ENCODE peak calls at places on chromosomes 13 and 19, in seven cellular contexts. One of them, this sample, is unnamed.

GRCh38 chr13:86591862-86592261 is 792.6 kb upstream of the SLITRK6 start:
- DNase-seq in Right ventricle myocardium superior: no peak
- DNase-seq in dorsolateral prefrontal cortex: no peak
- DNase-seq in cardiac muscle cell: peak
- DNase-seq in left cardiac atrium: no peak
- DNase-seq in stimulated activated CD4-positive, alpha-beta T cell treated with anti-CD3 and anti-CD28 coated beads, Interleukin-2, amount 100 ng/mL, for 24 hours: no peak
- DNase-seq in A549: no peak
- DNase-seq in this sample: no peak

GRCh38 chr19:33674575-33675367 is 53.0 kb downstream of the CHST8 start:
- DNase-seq in Right ventricle myocardium superior: no peak
- DNase-seq in dorsolateral prefrontal cortex: peak
- DNase-seq in cardiac muscle cell: no peak
- DNase-seq in left cardiac atrium: no peak
- DNase-seq in stimulated activated CD4-positive, alpha-beta T cell treated with anti-CD3 and anti-CD28 coated beads, Interleukin-2, amount 100 ng/mL, for 24 hours: no peak
- DNase-seq in A549: no peak
- DNase-seq in this sample: no peak

GRCh38 chr19:5914358-5914774 is 312 bp downstream of the CAPS start:
- DNase-seq in Right ventricle myocardium superior: no peak
- DNase-seq in dorsolateral prefrontal cortex: no peak
- DNase-seq in cardiac muscle cell: no peak
- DNase-seq in left cardiac atrium: no peak
- DNase-seq in stimulated activated CD4-positive, alpha-beta T cell treated with anti-CD3 and anti-CD28 coated beads, Interleukin-2, amount 100 ng/mL, for 24 hours: no peak
- DNase-seq in A549: no peak
- DNase-seq in this sample: no peak

GRCh38 chr13:59477011-59477410 is 686.7 kb downstream of the DIAPH3 start:
- DNase-seq in Right ventricle myocardium superior: no peak
- DNase-seq in dorsolateral prefrontal cortex: no peak
- DNase-seq in cardiac muscle cell: no peak
- DNase-seq in left cardiac atrium: no peak
- DNase-seq in stimulated activated CD4-positive, alpha-beta T cell treated with anti-CD3 and anti-CD28 coated beads, Interleukin-2, amount 100 ng/mL, for 24 hours: no peak
- DNase-seq in A549: peak
- DNase-seq in this sample: no peak

GRCh38 chr13:31929031-31929770 is 102.4 kb upstream of the FRY start:
- DNase-seq in Right ventricle myocardium superior: no peak
- DNase-seq in dorsolateral prefrontal cortex: no peak
- DNase-seq in cardiac muscle cell: no peak
- DNase-seq in left cardiac atrium: no peak
- DNase-seq in stimulated activated CD4-positive, alpha-beta T cell treated with anti-CD3 and anti-CD28 coated beads, Interleukin-2, amount 100 ng/mL, for 24 hours: no peak
- DNase-seq in A549: no peak
- DNase-seq in this sample: no peak

GRCh38 chr13:98918771-98919170 is 59.1 kb downstream of the DOCK9 start:
- DNase-seq in Right ventricle myocardium superior: no peak
- DNase-seq in dorsolateral prefrontal cortex: no peak
- DNase-seq in cardiac muscle cell: no peak
- DNase-seq in left cardiac atrium: no peak
- DNase-seq in stimulated activated CD4-positive, alpha-beta T cell treated with anti-CD3 and anti-CD28 coated beads, Interleukin-2, amount 100 ng/mL, for 24 hours: no peak
- DNase-seq in A549: no peak
- DNase-seq in this sample: no peak

GRCh38 chr19:31533114-31533513 is 183.9 kb upstream of the TSHZ3 start:
- DNase-seq in Right ventricle myocardium superior: no peak
- DNase-seq in dorsolateral prefrontal cortex: no peak
- DNase-seq in cardiac muscle cell: peak
- DNase-seq in left cardiac atrium: no peak
- DNase-seq in stimulated activated CD4-positive, alpha-beta T cell treated with anti-CD3 and anti-CD28 coated beads, Interleukin-2, amount 100 ng/mL, for 24 hours: no peak
- DNase-seq in A549: no peak
- DNase-seq in this sample: no peak

GRCh38 chr13:97257800-97258799 is 36.0 kb downstream of the MBNL2 start:
- DNase-seq in Right ventricle myocardium superior: peak
- DNase-seq in dorsolateral prefrontal cortex: no peak
- DNase-seq in cardiac muscle cell: peak
- DNase-seq in left cardiac atrium: peak
- DNase-seq in stimulated activated CD4-positive, alpha-beta T cell treated with anti-CD3 and anti-CD28 coated beads, Interleukin-2, amount 100 ng/mL, for 24 hours: no peak
- DNase-seq in A549: peak
- DNase-seq in this sample: peak

GRCh38 chr19:56159009-56159501 is 16.8 kb upstream of the GALP start:
- DNase-seq in Right ventricle myocardium superior: no peak
- DNase-seq in dorsolateral prefrontal cortex: no peak
- DNase-seq in cardiac muscle cell: no peak
- DNase-seq in left cardiac atrium: no peak
- DNase-seq in stimulated activated CD4-positive, alpha-beta T cell treated with anti-CD3 and anti-CD28 coated beads, Interleukin-2, amount 100 ng/mL, for 24 hours: no peak
- DNase-seq in A549: no peak
- DNase-seq in this sample: no peak

GRCh38 chr19:35462476-35462953 is 14.5 kb downstream of the FFAR2 start:
- DNase-seq in Right ventricle myocardium superior: no peak
- DNase-seq in dorsolateral prefrontal cortex: no peak
- DNase-seq in cardiac muscle cell: no peak
- DNase-seq in left cardiac atrium: no peak
- DNase-seq in stimulated activated CD4-positive, alpha-beta T cell treated with anti-CD3 and anti-CD28 coated beads, Interleukin-2, amount 100 ng/mL, for 24 hours: peak
- DNase-seq in A549: no peak
- DNase-seq in this sample: no peak

GRCh38 chr19:19506592-19506991 is 8.8 kb downstream of the TSSK6 start:
- DNase-seq in Right ventricle myocardium superior: no peak
- DNase-seq in dorsolateral prefrontal cortex: peak
- DNase-seq in cardiac muscle cell: no peak
- DNase-seq in left cardiac atrium: no peak
- DNase-seq in stimulated activated CD4-positive, alpha-beta T cell treated with anti-CD3 and anti-CD28 coated beads, Interleukin-2, amount 100 ng/mL, for 24 hours: no peak
- DNase-seq in A549: no peak
- DNase-seq in this sample: no peak

GRCh38 chr19:2811735-2812413 is 7.8 kb upstream of the ZNF554 start:
- DNase-seq in Right ventricle myocardium superior: no peak
- DNase-seq in dorsolateral prefrontal cortex: no peak
- DNase-seq in cardiac muscle cell: no peak
- DNase-seq in left cardiac atrium: no peak
- DNase-seq in stimulated activated CD4-positive, alpha-beta T cell treated with anti-CD3 and anti-CD28 coated beads, Interleukin-2, amount 100 ng/mL, for 24 hours: no peak
- DNase-seq in A549: no peak
- DNase-seq in this sample: no peak

GRCh38 chr13:23558675-23559536 is 11.3 kb upstream of the TNFRSF19 start:
- DNase-seq in Right ventricle myocardium superior: peak
- DNase-seq in dorsolateral prefrontal cortex: no peak
- DNase-seq in cardiac muscle cell: peak
- DNase-seq in left cardiac atrium: peak
- DNase-seq in stimulated activated CD4-positive, alpha-beta T cell treated with anti-CD3 and anti-CD28 coated beads, Interleukin-2, amount 100 ng/mL, for 24 hours: no peak
- DNase-seq in A549: peak
- DNase-seq in this sample: peak

GRCh38 chr13:105502193-105502592 is 1033.3 kb downstream of the EFNB2 start:
- DNase-seq in Right ventricle myocardium superior: no peak
- DNase-seq in dorsolateral prefrontal cortex: no peak
- DNase-seq in cardiac muscle cell: no peak
- DNase-seq in left cardiac atrium: no peak
- DNase-seq in stimulated activated CD4-positive, alpha-beta T cell treated with anti-CD3 and anti-CD28 coated beads, Interleukin-2, amount 100 ng/mL, for 24 hours: no peak
- DNase-seq in A549: no peak
- DNase-seq in this sample: no peak

GRCh38 chr13:78631077-78631476 is 27.7 kb upstream of the POU4F1 start:
- DNase-seq in Right ventricle myocardium superior: no peak
- DNase-seq in dorsolateral prefrontal cortex: no peak
- DNase-seq in cardiac muscle cell: no peak
- DNase-seq in left cardiac atrium: no peak
- DNase-seq in stimulated activated CD4-positive, alpha-beta T cell treated with anti-CD3 and anti-CD28 coated beads, Interleukin-2, amount 100 ng/mL, for 24 hours: no peak
- DNase-seq in A549: no peak
- DNase-seq in this sample: no peak

GRCh38 chr19:37654118-37654517 is 1.1 kb downstream of the ZFP30 start:
- DNase-seq in Right ventricle myocardium superior: no peak
- DNase-seq in dorsolateral prefrontal cortex: no peak
- DNase-seq in cardiac muscle cell: peak
- DNase-seq in left cardiac atrium: no peak
- DNase-seq in stimulated activated CD4-positive, alpha-beta T cell treated with anti-CD3 and anti-CD28 coated beads, Interleukin-2, amount 100 ng/mL, for 24 hours: no peak
- DNase-seq in A549: peak
- DNase-seq in this sample: no peak

GRCh38 chr13:54029226-54029625 is 1000.6 kb downstream of the OLFM4 start:
- DNase-seq in Right ventricle myocardium superior: no peak
- DNase-seq in dorsolateral prefrontal cortex: no peak
- DNase-seq in cardiac muscle cell: no peak
- DNase-seq in left cardiac atrium: no peak
- DNase-seq in stimulated activated CD4-positive, alpha-beta T cell treated with anti-CD3 and anti-CD28 coated beads, Interleukin-2, amount 100 ng/mL, for 24 hours: no peak
- DNase-seq in A549: no peak
- DNase-seq in this sample: no peak

GRCh38 chr19:2806736-2807378 is 12.8 kb upstream of the ZNF554 start:
- DNase-seq in Right ventricle myocardium superior: no peak
- DNase-seq in dorsolateral prefrontal cortex: no peak
- DNase-seq in cardiac muscle cell: no peak
- DNase-seq in left cardiac atrium: no peak
- DNase-seq in stimulated activated CD4-positive, alpha-beta T cell treated with anti-CD3 and anti-CD28 coated beads, Interleukin-2, amount 100 ng/mL, for 24 hours: no peak
- DNase-seq in A549: no peak
- DNase-seq in this sample: no peak

GRCh38 chr13:49627831-49628652 is at the start of gene ARL11:
- DNase-seq in Right ventricle myocardium superior: peak
- DNase-seq in dorsolateral prefrontal cortex: peak
- DNase-seq in cardiac muscle cell: no peak
- DNase-seq in left cardiac atrium: peak
- DNase-seq in stimulated activated CD4-positive, alpha-beta T cell treated with anti-CD3 and anti-CD28 coated beads, Interleukin-2, amount 100 ng/mL, for 24 hours: peak
- DNase-seq in A549: no peak
- DNase-seq in this sample: no peak

GRCh38 chr13:43171489-43171888 is 148.1 kb downstream of the DNAJC15 start:
- DNase-seq in Right ventricle myocardium superior: no peak
- DNase-seq in dorsolateral prefrontal cortex: no peak
- DNase-seq in cardiac muscle cell: no peak
- DNase-seq in left cardiac atrium: no peak
- DNase-seq in stimulated activated CD4-positive, alpha-beta T cell treated with anti-CD3 and anti-CD28 coated beads, Interleukin-2, amount 100 ng/mL, for 24 hours: no peak
- DNase-seq in A549: no peak
- DNase-seq in this sample: no peak

GRCh38 chr19:14672043-14672872 is 2.4 kb downstream of the ADGRE3 start:
- DNase-seq in Right ventricle myocardium superior: no peak
- DNase-seq in dorsolateral prefrontal cortex: no peak
- DNase-seq in cardiac muscle cell: no peak
- DNase-seq in left cardiac atrium: no peak
- DNase-seq in stimulated activated CD4-positive, alpha-beta T cell treated with anti-CD3 and anti-CD28 coated beads, Interleukin-2, amount 100 ng/mL, for 24 hours: no peak
- DNase-seq in A549: no peak
- DNase-seq in this sample: no peak

GRCh38 chr13:59476376-59476775 is 687.4 kb downstream of the DIAPH3 start:
- DNase-seq in Right ventricle myocardium superior: no peak
- DNase-seq in dorsolateral prefrontal cortex: no peak
- DNase-seq in cardiac muscle cell: no peak
- DNase-seq in left cardiac atrium: no peak
- DNase-seq in stimulated activated CD4-positive, alpha-beta T cell treated with anti-CD3 and anti-CD28 coated beads, Interleukin-2, amount 100 ng/mL, for 24 hours: no peak
- DNase-seq in A549: no peak
- DNase-seq in this sample: no peak

GRCh38 chr19:1247747-1248453 is 483 bp upstream of the MIDN start:
- DNase-seq in Right ventricle myocardium superior: peak
- DNase-seq in dorsolateral prefrontal cortex: no peak
- DNase-seq in cardiac muscle cell: peak
- DNase-seq in left cardiac atrium: peak
- DNase-seq in stimulated activated CD4-positive, alpha-beta T cell treated with anti-CD3 and anti-CD28 coated beads, Interleukin-2, amount 100 ng/mL, for 24 hours: peak
- DNase-seq in A549: no peak
- DNase-seq in this sample: no peak

GRCh38 chr13:97976551-97977375 is 23.3 kb downstream of the IPO5 start:
- DNase-seq in Right ventricle myocardium superior: no peak
- DNase-seq in dorsolateral prefrontal cortex: no peak
- DNase-seq in cardiac muscle cell: no peak
- DNase-seq in left cardiac atrium: no peak
- DNase-seq in stimulated activated CD4-positive, alpha-beta T cell treated with anti-CD3 and anti-CD28 coated beads, Interleukin-2, amount 100 ng/mL, for 24 hours: no peak
- DNase-seq in A549: no peak
- DNase-seq in this sample: peak